ENCODE peak calls at places on chromosomes 2 and 18, in four cellular contexts. Q, G, B and N are unnamed samples.

GRCh38 chr2:69773201-69773600 is 31.3 kb downstream of the ANXA4 start:
- DNase-seq in Q (peak; percentile 48), G (no peak), B (peak; percentile 73), N (peak; percentile 44)

GRCh38 chr2:33094303-33094702 is 147.6 kb downstream of the LTBP1 start:
- DNase-seq in Q (no peak), G (no peak), B (no peak), N (no peak)

GRCh38 chr2:65199891-65200290 is 27.7 kb upstream of the ACTR2 start:
- DNase-seq in Q (peak; percentile 36), G (no peak), B (peak; percentile 32), N (peak; percentile 60)

GRCh38 chr2:212406716-212407115 is 131.9 kb downstream of the ERBB4 start:
- DNase-seq in Q (no peak), G (no peak), B (no peak), N (no peak)

GRCh38 chr2:1721706-1722483 is 22.4 kb downstream of the PXDN start:
- DNase-seq in Q (peak; percentile 92), G (no peak), B (peak; percentile 90), N (peak; percentile 99)

GRCh38 chr18:7273301-7273911 is 42.5 kb downstream of the LRRC30 start:
- DNase-seq in Q (peak; percentile 55), G (peak; percentile 11), B (peak; percentile 85), N (peak; percentile 37)

GRCh38 chr18:23662309-23663263 is at the start of gene ANKRD29:
- DNase-seq in Q (peak; percentile 29), G (no peak), B (peak; percentile 26), N (peak; percentile 22)

GRCh38 chr2:232878855-232879617 is 9.0 kb downstream of the SNORC start:
- DNase-seq in Q (no peak), G (no peak), B (no peak), N (no peak)

GRCh38 chr2:228938629-228939028 is 332.5 kb downstream of the PID1 start:
- DNase-seq in Q (peak; percentile 53), G (no peak), B (peak; percentile 53), N (peak; percentile 3)

GRCh38 chr2:57396364-57397098 is 650.1 kb upstream of the VRK2 start:
- DNase-seq in Q (no peak), G (no peak), B (no peak), N (no peak)

GRCh38 chr2:88690591-88691338 is 708 bp upstream of the RPIA start:
- DNase-seq in Q (peak; percentile 1), G (peak; percentile 7), B (peak; percentile 11), N (peak; percentile 2)
- TF ChIP-seq CTCF in Q (peak; percentile 6), G (no peak), B (no peak), N (no peak)

GRCh38 chr2:48444404-48444803 is 85.5 kb upstream of the STON1 start:
- DNase-seq in Q (no peak), G (no peak), B (no peak), N (no peak)

GRCh38 chr2:48440103-48440390 is 89.9 kb upstream of the STON1 start:
- DNase-seq in Q (no peak), G (no peak), B (no peak), N (no peak)

GRCh38 chr2:48445091-48445725 is 84.7 kb upstream of the STON1 start:
- DNase-seq in Q (no peak), G (no peak), B (no peak), N (no peak)

GRCh38 chr2:48439102-48439501 is 90.9 kb upstream of the STON1 start:
- DNase-seq in Q (no peak), G (no peak), B (no peak), N (no peak)

DNA sequence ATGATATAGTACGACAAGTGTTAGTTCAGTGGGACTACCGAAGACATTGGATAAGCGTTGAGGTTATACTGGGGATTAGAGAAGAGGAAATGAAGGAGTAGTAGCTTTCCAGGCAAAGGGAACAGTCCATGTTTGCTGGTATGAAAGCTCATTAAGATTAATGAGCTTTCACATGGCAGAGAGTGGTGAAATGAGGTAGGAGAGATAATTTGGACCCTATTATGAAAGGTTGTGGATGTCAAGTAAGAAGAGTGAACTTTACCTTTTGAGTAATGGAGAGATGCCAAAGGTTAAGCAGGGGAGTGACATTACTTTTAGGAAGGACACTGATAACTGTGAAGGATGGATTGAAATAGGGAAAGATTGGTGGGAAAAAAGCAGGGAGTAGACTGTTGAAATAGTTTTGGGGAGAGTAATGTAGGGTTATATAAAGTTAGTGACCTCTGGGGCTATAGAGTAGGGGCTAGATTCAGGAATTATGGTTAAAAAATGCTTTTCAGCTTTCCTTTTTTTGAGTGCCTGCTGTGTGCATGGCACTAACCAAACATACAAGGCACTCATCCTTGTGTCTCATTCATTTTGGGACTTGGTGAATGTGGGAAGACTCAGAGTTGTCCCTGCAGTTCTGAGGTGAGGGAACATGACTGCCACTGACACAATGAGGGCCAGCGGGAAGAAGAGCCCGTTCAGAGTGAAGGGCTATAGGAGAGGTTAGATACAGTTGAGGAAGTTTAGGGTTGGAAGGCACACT is 87.2 kb upstream of the STON1 start:
- DNase-seq in Q (no peak), G (no peak), B (no peak), N (no peak)
- TF ChIP-seq CTCF in Q (no peak), G (no peak), B (no peak), N (no peak)

GRCh38 chr18:32333781-32334180 is 136.9 kb downstream of the GAREM1 start:
- DNase-seq in Q (no peak), G (no peak), B (peak; percentile 30), N (no peak)
- TF ChIP-seq CTCF in Q (no peak), G (no peak), B (peak; percentile 10), N (no peak)

DNA sequence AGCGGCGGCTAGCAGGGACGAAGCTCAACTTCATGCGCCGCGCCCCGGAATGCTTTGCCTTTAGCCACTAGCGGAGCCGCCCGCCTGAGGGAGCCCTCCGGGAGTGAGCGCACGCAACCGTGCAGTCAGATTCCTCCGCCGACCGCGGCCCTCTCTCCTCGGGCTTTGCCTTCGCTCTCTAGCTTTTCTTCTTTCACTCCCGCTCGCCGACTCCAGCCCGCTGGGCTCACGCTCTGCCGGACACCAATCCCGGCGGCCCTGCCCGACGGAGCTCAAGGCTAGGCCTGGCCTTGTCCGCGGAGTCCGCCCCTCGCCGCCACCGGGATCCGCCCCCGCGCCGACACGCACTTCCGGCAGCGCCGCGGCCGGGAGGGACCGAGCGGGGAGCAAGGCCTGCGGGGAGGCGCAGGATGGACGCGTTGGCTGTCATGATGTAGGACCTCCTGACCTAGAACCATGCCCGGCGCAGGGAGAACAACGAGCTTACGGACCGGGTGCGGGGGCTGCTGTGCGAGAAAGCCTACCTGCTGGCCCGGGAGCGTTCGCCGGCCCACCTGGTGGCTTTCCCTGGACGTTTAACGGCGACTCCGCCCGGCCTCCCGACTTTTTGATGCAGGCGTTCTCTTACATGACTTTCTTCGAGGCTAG is 40.8 kb upstream of the AKAIN1 start:
- DNase-seq in Q (peak; percentile 90), G (peak; percentile 47), B (peak; percentile 85), N (peak; percentile 86)
- TF ChIP-seq CTCF in Q (peak; percentile 33), G (no peak), B (no peak), N (no peak)

DNA sequence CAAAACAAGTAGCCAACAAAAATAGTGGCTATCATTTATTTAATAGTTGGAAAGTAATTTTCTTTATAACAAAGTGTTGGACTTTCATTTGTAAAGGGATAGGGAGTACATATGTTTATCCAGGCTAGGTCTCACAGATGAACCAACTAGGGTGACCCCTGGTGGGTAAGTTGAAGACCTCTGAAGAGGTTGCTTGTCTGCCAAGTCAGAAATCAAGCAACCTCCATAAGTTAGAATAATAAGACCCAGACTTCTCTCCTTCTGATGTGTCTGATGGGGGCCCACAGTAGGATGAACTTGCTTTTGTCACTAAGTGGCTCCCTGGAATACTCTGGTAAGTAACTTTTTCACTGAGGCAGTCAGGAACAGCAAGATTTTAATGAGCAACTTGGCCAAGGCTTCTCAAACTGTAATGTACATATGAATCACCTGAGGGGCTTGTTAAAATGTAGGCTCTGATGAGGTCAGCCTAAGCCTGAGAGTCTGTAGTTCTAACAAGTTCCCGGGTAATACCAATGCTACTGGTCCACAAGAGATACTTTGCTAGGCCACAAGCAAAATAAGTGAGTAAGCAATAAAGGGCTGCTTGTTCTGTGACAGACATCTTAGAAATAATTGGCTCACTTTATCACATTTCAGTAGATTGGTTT is 319.6 kb downstream of the PIK3C3 start:
- DNase-seq in Q (peak; percentile 55), G (no peak), B (peak; percentile 35), N (no peak)
- TF ChIP-seq CTCF in Q (peak; percentile 50), G (no peak), B (peak; percentile 12), N (peak; percentile 7)

GRCh38 chr2:182015334-182016109 is 29.9 kb downstream of the PPP1R1C start:
- DNase-seq in Q (no peak), G (no peak), B (no peak), N (peak; percentile 87)

GRCh38 chr2:182023235-182023634 is 37.6 kb downstream of the PPP1R1C start:
- DNase-seq in Q (no peak), G (no peak), B (no peak), N (no peak)

GRCh38 chr2:182018218-182018617 is 32.6 kb downstream of the PPP1R1C start:
- DNase-seq in Q (peak; percentile 24), G (no peak), B (no peak), N (peak; percentile 87)

GRCh38 chr2:182020319-182021055 is 34.8 kb downstream of the PPP1R1C start:
- DNase-seq in Q (no peak), G (no peak), B (peak; percentile 48), N (peak; percentile 83)
- TF ChIP-seq CTCF in Q (no peak), G (no peak), B (no peak), N (no peak)